ENCODE peak calls at places on chromosomes 4 and X, in four cellular contexts. K, J, S and D are unnamed samples.

GRCh38 chr4:90419124-90419711 is 292.0 kb downstream of the CCSER1 start:
- DNase-seq in S (no peak), J (peak; percentile 80), K (peak; percentile 1), D (no peak)

GRCh38 chr4:71559957-71560541 is 221.2 kb downstream of the SLC4A4 start:
- DNase-seq in J (peak; percentile 41), S (no peak), K (no peak), D (no peak)

GRCh38 chr4:2103843-2104547 is 44.9 kb downstream of the NAT8L start:
- DNase-seq in K (no peak), J (no peak), S (no peak), D (no peak)

GRCh38 chr4:101594588-101594987 is 195.9 kb upstream of the BANK1 start:
- DNase-seq in K (no peak), S (no peak), J (no peak), D (no peak)

GRCh38 chr4:177400030-177400429 is 42.2 kb downstream of the AGA start:
- DNase-seq in J (no peak), S (no peak), K (no peak), D (no peak)

GRCh38 chr4:26813698-26814097 is 46.9 kb upstream of the STIM2 start:
- DNase-seq in S (no peak), J (no peak), K (no peak), D (no peak)

GRCh38 chr4:149584703-149585102 is 230.9 kb downstream of the IQCM start:
- DNase-seq in J (no peak), K (no peak), S (no peak), D (no peak)

GRCh38 chr4:109848501-109848900 is 594 bp downstream of the LRIT3 start:
- DNase-seq in S (no peak), K (no peak), J (no peak), D (no peak)

GRCh38 chr4:57876934-57877554 is 766.9 kb upstream of the IGFBP7 start:
- DNase-seq in J (no peak), S (no peak), K (no peak), D (no peak)

GRCh38 chrX:85995641-85996040 is 51.7 kb downstream of the CHM start:
- DNase-seq in J (no peak), K (no peak), S (no peak), D (no peak)

GRCh38 chr4:8381814-8382581 is 58.5 kb downstream of the ACOX3 start:
- DNase-seq in J (no peak), S (no peak), K (no peak), D (no peak)

GRCh38 chr4:112355662-112356061 is 58.5 kb downstream of the ALPK1 start:
- DNase-seq in J (no peak), S (no peak), K (no peak), D (no peak)

GRCh38 chr4:55183926-55184599 is 58.7 kb upstream of the KDR start:
- DNase-seq in J (peak; percentile 81), S (no peak), K (peak; percentile 71), D (no peak)

GRCh38 chr4:138310991-138311390 is 68.8 kb upstream of the SLC7A11 start:
- DNase-seq in J (no peak), K (peak; percentile 64), S (no peak), D (no peak)

GRCh38 chr4:153374471-153374870 is 30.0 kb downstream of the MND1 start:
- DNase-seq in K (peak; percentile 19), J (no peak), S (no peak), D (no peak)

GRCh38 chrX:46865281-46865680 is 28.4 kb downstream of the RP2 start:
- DNase-seq in J (peak; percentile 78), S (no peak), K (peak; percentile 10), D (no peak)

GRCh38 chr4:20456416-20456815 is 204.7 kb downstream of the SLIT2 start:
- DNase-seq in K (no peak), J (peak; percentile 65), S (no peak), D (no peak)

GRCh38 chrX:38473715-38474114 is 87.6 kb upstream of the TSPAN7 start:
- DNase-seq in J (no peak), K (no peak), S (no peak), D (no peak)

GRCh38 chrX:17703201-17703600 is 34.1 kb upstream of the SCML1 start:
- DNase-seq in S (no peak), K (no peak), J (no peak), D (no peak)

GRCh38 chr4:125639182-125639621 is 324.4 kb downstream of the FAT4 start:
- DNase-seq in J (no peak), S (no peak), K (no peak), D (no peak)

GRCh38 chr4:184648220-184649025 is 824 bp downstream of the CASP3 start:
- DNase-seq in J (peak; percentile 59), K (peak; percentile 28), S (peak; percentile 29), D (peak; percentile 41)

GRCh38 chr4:38647096-38647819 is 16.7 kb upstream of the KLF3 start:
- DNase-seq in K (no peak), J (no peak), S (no peak), D (no peak)

GRCh38 chr4:145804134-145804533 is 124.2 kb downstream of the C4orf51 start:
- DNase-seq in J (peak; percentile 72), K (peak; percentile 81), S (no peak), D (no peak)

GRCh38 chr4:89929425-89930272 is 35.0 kb downstream of the MMRN1 start:
- DNase-seq in S (no peak), J (peak; percentile 50), K (no peak), D (no peak)

GRCh38 chr4:147408189-147408588 is 72.7 kb upstream of the EDNRA start:
- DNase-seq in J (no peak), S (no peak), K (no peak), D (no peak)

GRCh38 chr4:142840516-142841123 is 5.5 kb downstream of the INPP4B start:
- DNase-seq in K (no peak), S (no peak), J (peak; percentile 62), D (no peak)

GRCh38 chr4:19187709-19188108 is 1064.0 kb upstream of the SLIT2 start:
- DNase-seq in S (no peak), K (no peak), J (no peak), D (no peak)

GRCh38 chr4:95095352-95095974 is 337.7 kb downstream of the BMPR1B start:
- DNase-seq in K (no peak), J (peak; percentile 58), S (no peak), D (no peak)

GRCh38 chr4:174281182-174281737 is 2.2 kb downstream of the FBXO8 start:
- DNase-seq in J (no peak), S (no peak), K (no peak), D (no peak)

GRCh38 chrX:41594634-41595033 is 94.1 kb upstream of the GPR34 start:
- DNase-seq in S (no peak), J (no peak), K (no peak), D (no peak)

GRCh38 chrX:132853040-132853439 is 105.4 kb downstream of the HS6ST2 start:
- DNase-seq in S (no peak), K (no peak), J (no peak), D (no peak)

GRCh38 chr4:165177725-165178666 is 29.4 kb upstream of the KLHL2 start:
- DNase-seq in J (no peak), K (no peak), S (no peak), D (no peak)

GRCh38 chrX:39941332-39941920 is 156.3 kb downstream of the BCOR start:
- DNase-seq in S (no peak), K (no peak), J (no peak), D (no peak)

GRCh38 chrX:50596056-50596455 is 125.4 kb upstream of the DGKK start:
- DNase-seq in S (no peak), J (no peak), K (no peak), D (no peak)

GRCh38 chrX:150199181-150199580 is 163.9 kb upstream of the MAMLD1 start:
- DNase-seq in S (no peak), J (no peak), K (no peak), D (no peak)

GRCh38 chrX:147803948-147804347 is 107.8 kb upstream of the FMR1 start:
- DNase-seq in K (no peak), J (no peak), S (no peak), D (no peak)

GRCh38 chr4:113822555-113823290 is 61.2 kb upstream of the CAMK2D start:
- DNase-seq in S (no peak), J (no peak), K (no peak), D (no peak)

GRCh38 chr4:176539785-176540175 is 220.0 kb downstream of the SPCS3 start:
- DNase-seq in J (no peak), S (no peak), K (no peak), D (no peak)

GRCh38 chr4:185112104-185112503 is 31.0 kb upstream of the SLC25A4 start:
- DNase-seq in J (peak; percentile 95), S (no peak), K (peak; percentile 76), D (no peak)